ENCODE peak calls at places on chromosomes 6 and 20, in nine cellular contexts. D is GM23338, Z is K562, A is MM.1S, U is suprapubic skin, B is lower lobe of right lung, P is IMR-90, L is WERI-Rb-1, X is spleen. J is an unnamed sample.
A peak's percentile ranks its signal among the peaks of the same experiment; 100 is the strongest.

GRCh38 chr6:35368038-35368887 is 25.9 kb downstream of the PPARD start:
- DNase-seq in D (no peak), Z (no peak), A (no peak), U (no peak), B (no peak), P (peak; percentile 83), L (no peak), X (no peak), J (no peak)

GRCh38 chr20:45157977-45158376 is 16.7 kb upstream of the PI3 start:
- DNase-seq in D (no peak), Z (no peak), A (no peak), U (no peak), B (no peak), P (peak; percentile 43), L (no peak), X (no peak), J (no peak)

GRCh38 chr6:151160869-151161268 is 78.9 kb upstream of the AKAP12 start:
- DNase-seq in D (peak; percentile 29), Z (no peak), A (no peak), U (no peak), B (peak; percentile 66), P (no peak), L (no peak), X (no peak), J (no peak)

GRCh38 chr20:45336530-45337366 is 11.5 kb downstream of the SDC4 start:
- DNase-seq in D (no peak), Z (no peak), A (no peak), U (no peak), B (no peak), P (peak; percentile 95), L (no peak), X (no peak), J (no peak)

GRCh38 chr20:9838378-9839295 is at the start of gene PAK5:
- DNase-seq in D (peak; percentile 96), Z (no peak), A (peak; percentile 84), U (no peak), B (peak; percentile 61), P (peak; percentile 15), L (peak; percentile 95), X (peak; percentile 76), J (no peak)

GRCh38 chr20:4951299-4951698 is 50.0 kb downstream of the SLC23A2 start:
- DNase-seq in D (no peak), Z (no peak), A (no peak), U (no peak), B (no peak), P (peak; percentile 90), L (no peak), X (no peak), J (no peak)

GRCh38 chr6:98514073-98514720 is 320.2 kb upstream of the POU3F2 start:
- DNase-seq in D (no peak), Z (no peak), A (peak; percentile 65), U (no peak), B (no peak), P (no peak), L (no peak), X (no peak), J (no peak)

GRCh38 chr20:48705208-48706115 is 122.3 kb downstream of the PREX1 start:
- DNase-seq in D (no peak), Z (no peak), A (no peak), U (no peak), B (no peak), P (no peak), L (no peak), X (no peak), J (no peak)

GRCh38 chr6:1247058-1247457 is 64.8 kb upstream of the FOXQ1 start:
- DNase-seq in D (no peak), Z (no peak), A (no peak), U (no peak), B (no peak), P (no peak), L (no peak), X (no peak), J (no peak)

GRCh38 chr6:133817460-133818047 is 71.4 kb upstream of the TCF21 start:
- DNase-seq in D (peak; percentile 84), Z (peak; percentile 70), A (peak; percentile 32), U (no peak), B (no peak), P (no peak), L (peak; percentile 34), X (no peak), J (no peak)

GRCh38 chr6:111686249-111686997 is 80.7 kb upstream of the TRAF3IP2 start:
- DNase-seq in D (peak; percentile 38), Z (no peak), A (no peak), U (no peak), B (no peak), P (no peak), L (peak; percentile 82), X (no peak), J (no peak)

GRCh38 chr20:57414867-57415592 is 23.8 kb downstream of the RBM38 start:
- DNase-seq in D (no peak), Z (peak; percentile 78), A (no peak), U (no peak), B (no peak), P (peak; percentile 28), L (no peak), X (peak; percentile 68), J (no peak)

GRCh38 chr20:1844723-1845523 is 50.3 kb upstream of the SIRPA start:
- DNase-seq in D (no peak), Z (no peak), A (peak; percentile 78), U (no peak), B (peak; percentile 71), P (peak; percentile 92), L (no peak), X (peak; percentile 90), J (no peak)

GRCh38 chr6:166629628-166630027 is 2.6 kb upstream of the RPS6KA2 start:
- DNase-seq in D (no peak), Z (no peak), A (no peak), U (no peak), B (no peak), P (peak; percentile 89), L (no peak), X (no peak), J (no peak)

GRCh38 chr6:161394437-161394836 is 120.6 kb upstream of the AGPAT4 start:
- DNase-seq in D (no peak), Z (no peak), A (no peak), U (no peak), B (no peak), P (no peak), L (no peak), X (no peak), J (no peak)

GRCh38 chr20:13649548-13649947 is 10.8 kb upstream of the TASP1 start:
- DNase-seq in D (peak; percentile 41), Z (no peak), A (no peak), U (peak; percentile 85), B (no peak), P (no peak), L (no peak), X (no peak), J (no peak)

GRCh38 chr6:169664227-169664626 is 37.6 kb downstream of the WDR27 start:
- DNase-seq in D (no peak), Z (no peak), A (no peak), U (no peak), B (peak; percentile 41), P (no peak), L (no peak), X (no peak), J (no peak)
- TF ChIP-seq CTCF in D (no peak), Z (no peak), A (no peak), U (no peak), B (no peak), P (no peak), L (no peak), X (no peak), J (no peak)

DNA sequence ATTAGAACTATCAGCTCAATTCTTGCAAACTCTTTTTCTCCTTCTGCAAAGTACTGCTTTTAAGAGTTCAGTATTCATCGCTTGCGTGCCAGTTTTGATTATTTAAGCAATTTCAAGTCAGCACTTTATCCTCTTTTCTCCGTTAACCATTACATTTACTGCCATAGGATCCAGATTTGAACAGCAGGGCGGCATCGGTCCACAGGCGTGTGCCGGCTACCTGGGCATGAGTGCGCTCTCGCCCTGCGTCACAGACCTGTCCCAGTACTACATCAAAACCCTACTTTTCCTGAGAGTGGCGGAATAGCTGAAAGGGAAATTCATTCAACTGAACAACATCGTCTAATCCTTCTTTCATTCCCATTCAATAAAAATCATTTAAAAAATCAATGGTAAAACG is 53.4 kb downstream of the MYLK4 start:
- DNase-seq in D (peak; percentile 52), Z (no peak), A (no peak), U (no peak), B (no peak), P (no peak), L (no peak), X (no peak), J (no peak)
- TF ChIP-seq CTCF in D (peak; percentile 48), Z (no peak), A (no peak), U (no peak), B (no peak), P (no peak), L (no peak), X (no peak), J (no peak)

DNA sequence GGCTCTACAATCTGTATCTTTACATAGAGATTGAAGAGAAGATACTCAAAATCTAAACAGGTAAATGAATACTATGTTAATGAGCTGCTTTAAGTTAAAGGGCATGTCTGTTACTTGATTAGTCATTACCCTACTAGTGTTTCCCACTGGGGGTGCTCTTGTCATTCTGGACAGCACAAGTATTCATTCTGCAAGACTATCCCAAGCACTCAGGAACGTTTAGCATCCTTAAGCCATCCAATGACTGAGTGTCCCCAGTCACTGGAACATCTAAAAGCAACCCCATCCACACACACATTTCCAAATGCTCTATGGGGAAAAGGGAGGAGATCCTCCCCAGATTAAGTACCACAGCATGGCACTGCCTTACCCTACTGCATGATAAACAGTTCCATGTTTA is 25.7 kb downstream of the EZR start:
- DNase-seq in D (peak; percentile 84), Z (peak; percentile 55), A (peak; percentile 15), U (no peak), B (no peak), P (peak; percentile 65), L (peak; percentile 24), X (no peak), J (no peak)
- TF ChIP-seq CTCF in D (peak; percentile 56), Z (peak; percentile 84), A (peak; percentile 30), U (peak; percentile 24), B (peak; percentile 31), P (peak; percentile 62), L (peak; percentile 36), X (peak; percentile 53), J (no peak)

DNA sequence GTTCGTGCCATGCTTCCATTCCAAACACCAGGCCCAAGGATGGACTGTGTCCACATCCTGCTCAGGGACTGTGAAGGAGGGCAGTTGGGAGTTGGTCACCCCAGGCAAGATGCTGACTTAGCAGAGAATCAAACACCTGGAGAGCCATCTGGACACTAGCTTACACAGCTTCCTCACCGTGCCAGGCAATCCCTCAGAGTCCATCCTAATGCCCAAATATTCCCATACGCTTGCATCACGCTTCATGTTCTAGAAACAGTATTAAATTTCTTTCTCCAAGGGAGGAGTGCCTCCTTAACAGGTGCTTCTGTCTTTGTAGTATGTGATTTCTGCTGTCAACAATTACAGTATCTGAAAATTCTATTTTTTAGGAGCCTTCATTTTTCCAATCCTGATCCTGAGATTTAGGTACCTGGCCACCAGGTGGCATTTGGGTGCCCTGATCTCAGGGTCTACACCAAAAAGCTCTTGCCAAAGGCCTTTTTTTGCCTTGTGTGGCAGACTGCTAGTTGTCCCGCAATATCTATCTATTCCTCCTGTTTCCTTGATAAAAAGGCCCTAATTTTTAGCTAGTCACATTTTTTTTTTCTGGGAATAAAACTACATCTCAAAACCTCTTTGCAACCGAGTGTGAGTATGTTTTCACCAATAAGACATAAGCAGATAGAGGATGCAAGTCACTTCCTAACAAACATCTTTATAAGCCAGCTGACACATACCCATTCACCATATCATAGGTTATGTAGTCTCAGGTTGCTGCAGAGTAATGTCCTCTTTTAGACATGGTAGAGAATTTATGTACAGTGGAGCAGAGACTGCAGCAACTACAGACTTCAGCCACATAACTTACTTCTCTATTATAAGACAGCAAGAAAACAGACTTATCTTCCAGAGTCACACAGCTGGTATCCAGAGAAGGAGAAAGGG is 85.0 kb downstream of the PREP start:
- DNase-seq in D (peak; percentile 66), Z (no peak), A (no peak), U (no peak), B (no peak), P (no peak), L (peak; percentile 16), X (no peak), J (no peak)
- TF ChIP-seq CTCF in D (peak; percentile 68), Z (peak; percentile 33), A (peak; percentile 39), U (peak; percentile 17), B (peak; percentile 47), P (peak; percentile 18), L (no peak), X (no peak), J (no peak)